ENCODE peak calls at places on chromosome 18, in nine cellular contexts. R, K, I, P, E, T, N, J and B are unnamed samples.
A peak's percentile ranks its signal among the peaks of the same experiment; 100 is the strongest.

GRCh38 chr18:41311571-41312240 is 643.3 kb upstream of the PIK3C3 start:
- DNase-seq in E (no peak), J (no peak), K (no peak), R (no peak), I (no peak), N (peak; percentile 69), T (no peak), P (no peak), B (no peak)

GRCh38 chr18:23972416-23972815 is 42.1 kb upstream of the TTC39C start:
- DNase-seq in T (no peak), J (no peak), I (no peak), N (no peak), E (peak; percentile 10), R (no peak), K (no peak), P (no peak), B (no peak)

GRCh38 chr18:46622451-46622850 is 34.6 kb downstream of the LOXHD1 start:
- DNase-seq in T (no peak), P (no peak), R (no peak), E (no peak), I (no peak), J (no peak), K (no peak), N (no peak), B (no peak)

GRCh38 chr18:31736630-31737029 is 24.1 kb downstream of the SLC25A52 start:
- DNase-seq in J (no peak), I (peak; percentile 61), P (no peak), T (no peak), E (no peak), R (no peak), K (no peak), N (no peak), B (no peak)

GRCh38 chr18:62863629-62864028 is 148.3 kb downstream of the PHLPP1 start:
- DNase-seq in P (no peak), J (no peak), N (no peak), K (peak; percentile 93), T (no peak), E (no peak), I (no peak), R (no peak), B (no peak)

GRCh38 chr18:37553633-37554398 is 11.8 kb downstream of the CELF4 start:
- DNase-seq in R (no peak), K (no peak), I (no peak), N (peak; percentile 81), E (no peak), J (no peak), T (no peak), P (no peak), B (no peak)

GRCh38 chr18:71398530-71398929 is 1109.7 kb downstream of the SOCS6 start:
- DNase-seq in N (peak; percentile 1), I (peak; percentile 49), P (no peak), E (no peak), K (peak; percentile 52), R (no peak), T (no peak), J (no peak), B (peak; percentile 9)

GRCh38 chr18:35172451-35173035 is 68.3 kb upstream of the ZNF397 start:
- DNase-seq in J (no peak), T (no peak), I (no peak), K (no peak), E (no peak), N (no peak), R (no peak), P (no peak), B (no peak)

GRCh38 chr18:14978962-14979535 is 231.1 kb downstream of the ANKRD30B start:
- DNase-seq in J (peak; percentile 50), N (peak; percentile 25), T (no peak), I (peak; percentile 76), K (peak; percentile 79), P (no peak), R (no peak), E (no peak), B (no peak)

GRCh38 chr18:33580540-33580939 is 2.5 kb downstream of the ASXL3 start:
- DNase-seq in I (no peak), P (no peak), K (no peak), R (no peak), N (no peak), E (no peak), T (no peak), J (no peak), B (no peak)
- H3K27me3 ChIP-seq in I (no peaks in the 10 kb centered on the region), P (peaks cover 16% of the 10 kb centered on the region), K (peaks cover 38% of the 10 kb centered on the region), R (peaks cover 7% of the 10 kb centered on the region), N (peaks cover 46% of the 10 kb centered on the region), E (peaks cover 17% of the 10 kb centered on the region), T (no peaks in the 10 kb centered on the region), J (no peaks in the 10 kb centered on the region), B (no peaks in the 10 kb centered on the region)

GRCh38 chr18:12654971-12655370 is 2.9 kb downstream of the SPIRE1 start:
- DNase-seq in K (no peak), E (no peak), N (no peak), P (no peak), I (no peak), J (no peak), R (no peak), T (no peak), B (no peak)

GRCh38 chr18:12657849-12658829 is at the start of gene SPIRE1:
- DNase-seq in J (peak; percentile 68), E (peak; percentile 13), T (no peak), K (peak; percentile 74), R (peak; percentile 82), P (peak; percentile 75), N (peak; percentile 82), I (peak; percentile 73), B (peak; percentile 81)

GRCh38 chr18:12659904-12660605 is 2.1 kb upstream of the SPIRE1 start:
- DNase-seq in N (peak; percentile 74), R (no peak), J (peak; percentile 50), T (no peak), E (no peak), K (peak; percentile 85), I (peak; percentile 82), P (no peak), B (peak; percentile 58)

GRCh38 chr18:12656671-12657047 is 1.2 kb downstream of the SPIRE1 start:
- DNase-seq in T (no peak), K (no peak), J (no peak), R (no peak), I (no peak), N (no peak), E (no peak), P (no peak), B (no peak)

GRCh38 chr18:12657048-12657848 is 659 bp downstream of the SPIRE1 start:
- DNase-seq in I (peak; percentile 57), N (peak; percentile 50), P (peak; percentile 50), R (peak; percentile 58), E (no peak), K (peak; percentile 32), T (no peak), J (no peak), B (peak; percentile 48)
- H3K27me3 ChIP-seq in I (no peaks in the 10 kb centered on the region), N (peaks cover 21% of the 10 kb centered on the region), P (no peaks in the 10 kb centered on the region), R (no peaks in the 10 kb centered on the region), E (no peaks in the 10 kb centered on the region), K (no peaks in the 10 kb centered on the region), T (no peaks in the 10 kb centered on the region), J (no peaks in the 10 kb centered on the region), B (no peaks in the 10 kb centered on the region)

GRCh38 chr18:45548614-45549013 is 66.7 kb upstream of the SLC14A2 start:
- DNase-seq in I (no peak), P (no peak), E (no peak), T (no peak), K (no peak), N (no peak), R (no peak), J (no peak), B (no peak)
- H3K27me3 ChIP-seq in I (no peaks in the 10 kb centered on the region), P (no peaks in the 10 kb centered on the region), E (no peaks in the 10 kb centered on the region), T (no peaks in the 10 kb centered on the region), K (no peaks in the 10 kb centered on the region), N (no peaks in the 10 kb centered on the region), R (peaks cover 17% of the 10 kb centered on the region), J (no peaks in the 10 kb centered on the region), B (no peaks in the 10 kb centered on the region)

GRCh38 chr18:75428490-75428889 is 987 bp upstream of the SMIM21 start:
- DNase-seq in R (no peak), T (no peak), K (no peak), J (no peak), E (no peak), P (no peak), I (no peak), N (no peak), B (no peak)
- H3K27me3 ChIP-seq in R (no peaks in the 10 kb centered on the region), T (no peaks in the 10 kb centered on the region), K (peaks cover 65% of the 10 kb centered on the region), J (no peaks in the 10 kb centered on the region), E (peaks cover 11% of the 10 kb centered on the region), P (no peaks in the 10 kb centered on the region), I (no peaks in the 10 kb centered on the region), N (no peaks in the 10 kb centered on the region), B (no peaks in the 10 kb centered on the region)

DNA sequence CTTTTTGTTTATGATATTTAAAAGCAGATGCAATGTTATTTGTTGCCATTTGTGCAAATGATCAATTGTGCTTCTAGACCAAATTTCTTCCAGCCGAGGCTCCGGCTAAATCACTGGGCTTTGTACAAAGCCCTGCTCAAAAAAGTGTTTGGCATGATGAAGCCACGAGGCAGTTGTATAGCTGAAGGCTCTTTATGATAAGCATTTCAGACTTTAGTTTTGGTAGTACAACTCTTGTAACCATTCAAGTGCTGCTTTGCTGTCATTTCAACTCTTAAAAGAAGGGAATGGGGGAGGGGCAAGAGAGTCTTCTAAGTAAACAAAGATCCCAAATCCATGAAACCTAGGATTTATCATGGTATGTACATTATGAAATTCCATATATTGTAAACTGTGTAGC is 3.3 kb upstream of the ZNF532 start:
- DNase-seq in K (no peak), J (no peak), I (no peak), E (no peak), T (no peak), N (peak; percentile 68), R (no peak), P (no peak), B (no peak)
- H3K27me3 ChIP-seq in K (no peaks in the 10 kb centered on the region), J (no peaks in the 10 kb centered on the region), I (no peaks in the 10 kb centered on the region), E (peaks cover 39% of the 10 kb centered on the region), T (no peaks in the 10 kb centered on the region), N (no peaks in the 10 kb centered on the region), R (no peaks in the 10 kb centered on the region), P (no peaks in the 10 kb centered on the region), B (no peaks in the 10 kb centered on the region)

GRCh38 chr18:26702023-26702422 is 153.7 kb upstream of the KCTD1 start:
- DNase-seq in E (no peak), P (no peak), R (no peak), J (no peak), T (no peak), K (no peak), N (no peak), I (no peak), B (no peak)
- H3K27me3 ChIP-seq in E (no peaks in the 10 kb centered on the region), P (no peaks in the 10 kb centered on the region), R (no peaks in the 10 kb centered on the region), J (no peaks in the 10 kb centered on the region), T (no peaks in the 10 kb centered on the region), K (peaks cover 33% of the 10 kb centered on the region), N (peaks cover 61% of the 10 kb centered on the region), I (no peaks in the 10 kb centered on the region), B (no peaks in the 10 kb centered on the region)

GRCh38 chr18:44766461-44766860 is 85.8 kb downstream of the SETBP1 start:
- DNase-seq in T (no peak), I (no peak), P (no peak), K (no peak), R (no peak), E (no peak), J (no peak), N (no peak), B (no peak)
- H3K27me3 ChIP-seq in T (no peaks in the 10 kb centered on the region), I (no peaks in the 10 kb centered on the region), P (no peaks in the 10 kb centered on the region), K (no peaks in the 10 kb centered on the region), R (no peaks in the 10 kb centered on the region), E (no peaks in the 10 kb centered on the region), J (no peaks in the 10 kb centered on the region), N (no peaks in the 10 kb centered on the region), B (no peaks in the 10 kb centered on the region)